ENCODE peak calls at places on chromosomes 12 and 14, in four cellular contexts. S is cardiac fibroblast, H is retinal pigment epithelial cell, I is bronchial epithelial cell. P is an unnamed sample.

GRCh38 chr12:44286821-44287220 is 450.9 kb downstream of the TMEM117 start:
- DNase-seq in H (no peak), I (no peak), S (no peak), P (no peak)

GRCh38 chr12:108806350-108806749 is 51.0 kb downstream of the SSH1 start:
- DNase-seq in H (no peak), I (no peak), S (peak), P (peak)

GRCh38 chr14:88128811-88129210 is 123.9 kb downstream of the GPR65 start:
- DNase-seq in S (peak), I (no peak), H (no peak), P (no peak)

GRCh38 chr12:106767954-106768501 is 6.5 kb upstream of the RIC8B start:
- DNase-seq in S (peak), H (peak), I (no peak), P (peak)

GRCh38 chr12:104458645-104459555 is 2.2 kb downstream of the CHST11 start:
- DNase-seq in H (no peak), I (peak), S (peak), P (no peak)

GRCh38 chr12:108838194-108839010 is 19.0 kb downstream of the SSH1 start:
- DNase-seq in S (peak), H (peak), I (peak), P (peak)

GRCh38 chr14:103846569-103847438 is 571 bp downstream of the PPP1R13B start:
- DNase-seq in I (peak), S (peak), H (no peak), P (no peak)

GRCh38 chr14:52589646-52590045 is 37.0 kb downstream of the GPR137C start:
- DNase-seq in I (no peak), S (no peak), H (no peak), P (peak)

GRCh38 chr12:97680751-97681150 is 218.1 kb downstream of the RMST start:
- DNase-seq in H (no peak), S (no peak), I (no peak), P (no peak)

GRCh38 chr14:34262511-34262910 is 199.5 kb downstream of the SPTSSA start:
- DNase-seq in S (no peak), H (no peak), I (no peak), P (no peak)

GRCh38 chr12:47868041-47868440 is 36.8 kb downstream of the VDR start:
- DNase-seq in H (no peak), S (peak), I (no peak), P (no peak)

GRCh38 chr12:64221656-64222010 is 463 bp downstream of the KICS2 start:
- DNase-seq in H (peak), I (peak), S (peak), P (peak)

GRCh38 chr14:69547701-69548348 is 26.8 kb downstream of the CCDC177 start:
- DNase-seq in S (peak), I (no peak), H (no peak), P (no peak)

GRCh38 chr12:15978431-15978950 is 67.4 kb downstream of the DERA start:
- DNase-seq in S (peak), H (no peak), I (peak), P (peak)

GRCh38 chr12:613996-614726 is 49.1 kb downstream of the NINJ2 start:
- DNase-seq in H (no peak), S (peak), I (no peak), P (peak)

GRCh38 chr12:77342275-77342674 is 276.9 kb upstream of the E2F7 start:
- DNase-seq in I (no peak), H (no peak), S (no peak), P (no peak)

GRCh38 chr14:69284170-69284569 is 24.2 kb downstream of the GALNT16 start:
- DNase-seq in H (no peak), I (no peak), S (no peak), P (no peak)

GRCh38 chr12:1170411-1170810 is 179.4 kb downstream of the ERC1 start:
- DNase-seq in S (no peak), I (no peak), H (no peak), P (no peak)

GRCh38 chr12:96986883-96987523 is 79.9 kb downstream of the NEDD1 start:
- DNase-seq in S (peak), I (peak), H (no peak), P (peak)

GRCh38 chr14:100994082-100994481 is 90.6 kb upstream of the RTL1 start:
- DNase-seq in S (peak), I (peak), H (no peak), P (peak)

GRCh38 chr14:20302042-20302761 is 3.5 kb downstream of the TTC5 start:
- DNase-seq in I (peak), H (no peak), S (peak), P (peak)

GRCh38 chr12:68495666-68496065 is 115.0 kb upstream of the RAP1B start:
- DNase-seq in I (no peak), S (peak), H (peak), P (peak)

GRCh38 chr12:105100998-105101397 is 6.5 kb upstream of the WASHC4 start:
- DNase-seq in H (no peak), I (peak), S (peak), P (peak)

GRCh38 chr12:42691991-42692557 is 102.5 kb upstream of the PRICKLE1 start:
- DNase-seq in I (no peak), H (no peak), S (peak), P (peak)

GRCh38 chr12:95943231-95943842 is at the start of gene AMDHD1:
- DNase-seq in S (peak), I (peak), H (peak), P (peak)

GRCh38 chr12:75766263-75767160 is 255.1 kb upstream of the KRR1 start:
- DNase-seq in S (peak), I (peak), H (peak), P (peak)

GRCh38 chr12:75767957-75768356 is 256.5 kb upstream of the KRR1 start:
- DNase-seq in I (no peak), S (no peak), H (no peak), P (no peak)

GRCh38 chr12:75774309-75775052 is 257.1 kb downstream of the PHLDA1 start:
- DNase-seq in I (no peak), S (no peak), H (peak), P (peak)

GRCh38 chr12:75765170-75766059 is 254.0 kb upstream of the KRR1 start:
- DNase-seq in I (no peak), H (no peak), S (no peak), P (no peak)

GRCh38 chr12:75771023-75771422 is 259.6 kb upstream of the KRR1 start:
- DNase-seq in I (no peak), H (no peak), S (no peak), P (no peak)
- H3K4me3 ChIP-seq in I (no peak), H (no peak), S (no peak), P (no peak)

GRCh38 chr12:102950107-102950949 is 7.1 kb upstream of the ASCL1 start:
- DNase-seq in I (no peak), H (no peak), S (no peak), P (no peak)
- TF ChIP-seq CTCF in I (peak), H (peak), S (no peak), P (no peak)

GRCh38 chr12:124869011-124869665 is 5.5 kb upstream of the SCARB1 start:
- DNase-seq in S (no peak), I (peak), H (no peak), P (no peak)
- H3K4me3 ChIP-seq in S (no peak), I (no peak), H (no peak), P (no peak)

GRCh38 chr14:79631276-79631675 is 580.0 kb downstream of the DIO2 start:
- DNase-seq in S (no peak), H (no peak), I (no peak), P (no peak)
- TF ChIP-seq CTCF in S (no peak), H (no peak), I (no peak), P (no peak)

DNA sequence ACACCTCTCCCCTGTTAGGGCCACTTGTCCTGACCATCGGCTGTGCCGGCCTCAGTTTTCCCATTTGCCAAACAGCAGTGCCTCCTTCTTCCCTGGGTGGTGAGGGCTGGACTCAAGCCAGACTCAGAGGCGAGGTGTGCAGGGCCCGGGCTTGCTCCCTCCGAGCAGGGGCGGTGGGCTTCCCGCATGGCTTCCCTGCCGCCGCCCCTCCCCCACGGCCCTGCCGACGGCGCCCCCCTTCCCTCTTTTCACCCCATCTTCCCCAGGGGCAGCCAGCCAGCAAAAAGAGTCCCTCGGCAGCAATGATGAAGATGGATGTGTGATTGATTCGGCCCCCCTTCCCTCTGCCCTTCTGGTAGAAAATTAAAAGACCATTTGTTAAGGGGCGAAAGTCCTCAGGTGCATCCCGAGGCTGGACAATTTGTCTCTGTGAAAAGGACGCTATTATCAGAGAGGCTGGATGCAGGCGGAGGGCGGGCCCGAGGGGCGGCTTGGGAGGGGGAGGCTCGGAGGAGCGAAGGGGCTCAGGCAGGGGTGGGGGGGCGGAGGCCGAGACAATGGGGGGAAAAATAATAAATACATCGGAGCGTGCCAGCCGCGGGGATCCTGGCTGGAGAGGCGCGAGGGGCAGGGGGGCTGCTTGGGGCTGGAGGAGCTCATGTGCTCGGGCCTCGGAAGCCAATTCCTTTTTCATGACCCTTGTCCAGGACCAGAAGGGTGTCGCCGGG is 48.0 kb upstream of the LHX5 start:
- DNase-seq in S (no peak), I (no peak), H (no peak), P (no peak)
- H3K4me3 ChIP-seq in S (no peak), I (no peak), H (no peak), P (no peak)

DNA sequence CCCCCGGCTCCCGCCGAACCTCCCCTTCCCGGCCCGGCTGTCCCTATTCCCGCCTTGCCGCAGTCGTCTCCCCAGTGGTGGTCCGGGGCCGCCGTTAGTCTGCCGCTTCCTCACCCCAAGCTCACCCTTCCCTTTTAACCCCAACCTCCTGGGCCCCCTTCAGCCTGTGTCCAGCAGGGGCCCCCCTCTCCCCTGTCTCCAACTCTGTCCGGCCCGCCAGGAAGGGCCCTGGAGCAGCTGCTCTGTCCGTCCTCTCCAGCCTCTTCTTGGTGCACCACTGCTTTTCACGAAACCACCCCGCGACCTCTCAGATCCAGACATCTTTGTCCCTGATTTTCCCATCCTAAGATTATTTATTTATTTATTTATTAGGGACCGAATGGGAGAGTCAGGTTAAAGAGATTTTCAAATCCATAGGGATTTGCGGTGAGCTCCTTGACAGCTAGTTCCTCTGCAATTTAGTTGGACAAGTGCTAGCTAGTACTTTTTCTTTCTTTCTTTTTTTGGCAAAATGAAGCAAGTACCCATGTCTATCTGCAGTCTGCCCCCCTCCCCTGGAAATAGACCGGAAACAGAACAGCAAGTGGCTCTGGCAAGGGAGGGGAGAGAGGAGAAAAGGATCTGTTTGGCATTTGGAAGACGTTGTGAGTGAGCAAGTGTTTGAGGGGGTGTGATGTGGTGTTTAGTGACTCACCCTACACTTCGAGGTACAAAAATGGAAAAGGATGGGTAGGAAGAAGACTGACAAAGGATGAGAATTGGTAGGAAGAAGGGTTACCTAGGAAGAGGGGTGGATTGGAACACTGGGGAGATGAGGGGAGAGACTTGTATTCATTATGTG is 632 bp downstream of the UBR7 start:
- DNase-seq in S (peak), I (peak), H (no peak), P (peak)
- TF ChIP-seq CTCF in S (peak), I (peak), H (peak), P (peak)